ENCODE peak calls at places on chromosomes 16 and 17, in ten cellular contexts. M is spleen, Q is SK-N-SH, H is foreskin fibroblast, O is fibroblast of pulmonary artery, V is cardiac fibroblast, P is lung, R is A549, N is omental fat pad, C is thoracic aorta. D is an unnamed sample.

GRCh38 chr16:30949655-30950515 is 1.0 kb downstream of the ORAI3 start:
- DNase-seq in M (peak), Q (peak), H (peak), O (peak), V (peak), P (peak), R (peak), N (peak), C (no peak), D (peak)

GRCh38 chr17:82334622-82335394 is 1.2 kb upstream of the SECTM1 start:
- DNase-seq in M (peak), Q (no peak), H (no peak), O (peak), V (peak), P (no peak), R (no peak), N (no peak), C (no peak), D (no peak)

GRCh38 chr16:50311891-50312501 is 45.6 kb downstream of the ADCY7 start:
- DNase-seq in M (peak), Q (no peak), H (no peak), O (no peak), V (no peak), P (peak), R (no peak), N (no peak), C (no peak), D (no peak)

GRCh38 chr17:1036171-1036844 is 39.4 kb downstream of the TIMM22 start:
- DNase-seq in M (no peak), Q (no peak), H (no peak), O (no peak), V (no peak), P (no peak), R (no peak), N (no peak), C (no peak), D (no peak)

GRCh38 chr17:73976676-73977521 is 226.6 kb upstream of the RPL38 start:
- DNase-seq in M (no peak), Q (peak), H (no peak), O (peak), V (peak), P (no peak), R (no peak), N (no peak), C (no peak), D (peak)

GRCh38 chr17:80817861-80818260 is 173.8 kb upstream of the CHMP6 start:
- DNase-seq in M (peak), Q (peak), H (peak), O (peak), V (no peak), P (no peak), R (no peak), N (no peak), C (no peak), D (no peak)

GRCh38 chr17:42563543-42563942 is 1.6 kb downstream of the COASY start:
- DNase-seq in M (no peak), Q (no peak), H (no peak), O (no peak), V (no peak), P (no peak), R (no peak), N (no peak), C (no peak), D (no peak)

GRCh38 chr16:50603206-50604064 is 55.2 kb downstream of the NKD1 start:
- DNase-seq in M (no peak), Q (no peak), H (peak), O (peak), V (peak), P (no peak), R (no peak), N (no peak), C (peak), D (no peak)

GRCh38 chr17:7845359-7846062 is 9.4 kb upstream of the TMEM88 start:
- DNase-seq in M (no peak), Q (no peak), H (no peak), O (no peak), V (no peak), P (no peak), R (no peak), N (no peak), C (no peak), D (no peak)

GRCh38 chr16:26905336-26905735 is 161.4 kb upstream of the C16orf82 start:
- DNase-seq in M (no peak), Q (no peak), H (peak), O (no peak), V (no peak), P (no peak), R (no peak), N (no peak), C (no peak), D (no peak)

GRCh38 chr17:8823279-8823678 is 24.1 kb upstream of the MFSD6L start:
- DNase-seq in M (no peak), Q (no peak), H (no peak), O (no peak), V (no peak), P (no peak), R (no peak), N (no peak), C (no peak), D (no peak)

GRCh38 chr17:3475812-3476686 is at the start of gene ASPA:
- DNase-seq in M (no peak), Q (no peak), H (no peak), O (peak), V (peak), P (no peak), R (no peak), N (no peak), C (no peak), D (no peak)

GRCh38 chr17:77541995-77542394 is 401.2 kb downstream of the SEC14L1 start:
- DNase-seq in M (no peak), Q (no peak), H (no peak), O (no peak), V (peak), P (no peak), R (no peak), N (no peak), C (no peak), D (peak)

GRCh38 chr17:74520790-74521480 is 10.3 kb downstream of the CD300LB start:
- DNase-seq in M (no peak), Q (no peak), H (no peak), O (no peak), V (no peak), P (peak), R (no peak), N (no peak), C (no peak), D (no peak)

GRCh38 chr16:81920498-81920897 is 90.8 kb downstream of the SDR42E1 start:
- DNase-seq in M (no peak), Q (no peak), H (no peak), O (no peak), V (no peak), P (no peak), R (no peak), N (no peak), C (no peak), D (no peak)

GRCh38 chr17:161481-161880 is 20.0 kb downstream of the DOC2B start:
- DNase-seq in M (no peak), Q (no peak), H (no peak), O (no peak), V (no peak), P (no peak), R (no peak), N (no peak), C (no peak), D (no peak)

GRCh38 chr17:19379306-19380075 is 1.2 kb downstream of the MAPK7 start:
- DNase-seq in M (no peak), Q (no peak), H (no peak), O (no peak), V (no peak), P (no peak), R (no peak), N (no peak), C (no peak), D (no peak)

GRCh38 chr16:83926726-83927397 is 26.2 kb upstream of the OSGIN1 start:
- DNase-seq in M (peak), Q (peak), H (peak), O (peak), V (peak), P (peak), R (peak), N (peak), C (peak), D (peak)

GRCh38 chr17:32495347-32496253 is 8.8 kb downstream of the CDK5R1 start:
- DNase-seq in M (peak), Q (peak), H (no peak), O (peak), V (peak), P (no peak), R (no peak), N (no peak), C (no peak), D (peak)

GRCh38 chr17:36072431-36073121 is 8.5 kb downstream of the CCL18 start:
- DNase-seq in M (peak), Q (peak), H (no peak), O (peak), V (peak), P (peak), R (peak), N (peak), C (no peak), D (peak)

GRCh38 chr16:29742683-29743275 is 3.0 kb downstream of the C16orf54 start:
- DNase-seq in M (peak), Q (no peak), H (no peak), O (no peak), V (no peak), P (no peak), R (no peak), N (no peak), C (no peak), D (no peak)

GRCh38 chr17:1203111-1203966 is 23.6 kb upstream of the ABR start:
- DNase-seq in M (peak), Q (peak), H (peak), O (peak), V (peak), P (peak), R (peak), N (peak), C (no peak), D (peak)

GRCh38 chr17:28057731-28058246 is 15.3 kb downstream of the NLK start:
- DNase-seq in M (no peak), Q (no peak), H (no peak), O (peak), V (peak), P (no peak), R (no peak), N (no peak), C (no peak), D (no peak)

GRCh38 chr17:2233441-2233947 is 70.1 kb downstream of the SMG6 start:
- DNase-seq in M (no peak), Q (no peak), H (peak), O (peak), V (peak), P (no peak), R (no peak), N (no peak), C (peak), D (no peak)

GRCh38 chr17:11336290-11336995 is 95.4 kb downstream of the SHISA6 start:
- DNase-seq in M (no peak), Q (no peak), H (no peak), O (no peak), V (no peak), P (no peak), R (no peak), N (no peak), C (no peak), D (no peak)

GRCh38 chr17:39027440-39028035 is 60.3 kb upstream of the FBXO47 start:
- DNase-seq in M (no peak), Q (peak), H (no peak), O (no peak), V (no peak), P (no peak), R (no peak), N (no peak), C (no peak), D (no peak)

GRCh38 chr17:78664476-78665384 is 87.5 kb upstream of the DNAH17 start:
- DNase-seq in M (peak), Q (no peak), H (no peak), O (peak), V (peak), P (no peak), R (no peak), N (no peak), C (no peak), D (no peak)

GRCh38 chr17:58337126-58337599 is 8.6 kb upstream of the TSPOAP1 start:
- DNase-seq in M (peak), Q (peak), H (no peak), O (no peak), V (no peak), P (no peak), R (no peak), N (no peak), C (no peak), D (no peak)

GRCh38 chr16:4313563-4314531 is 2.0 kb upstream of the GLIS2 start:
- DNase-seq in M (no peak), Q (peak), H (no peak), O (no peak), V (peak), P (peak), R (peak), N (no peak), C (no peak), D (no peak)

GRCh38 chr16:4315185-4316102 is at the start of gene GLIS2:
- DNase-seq in M (peak), Q (peak), H (peak), O (peak), V (peak), P (peak), R (peak), N (no peak), C (no peak), D (peak)

GRCh38 chr16:4316732-4317461 is 1.0 kb downstream of the GLIS2 start:
- DNase-seq in M (no peak), Q (peak), H (no peak), O (no peak), V (peak), P (peak), R (no peak), N (no peak), C (no peak), D (no peak)

GRCh38 chr16:4316103-4316731 is 350 bp downstream of the GLIS2 start:
- DNase-seq in M (no peak), Q (peak), H (no peak), O (no peak), V (peak), P (no peak), R (no peak), N (no peak), C (no peak), D (no peak)

DNA sequence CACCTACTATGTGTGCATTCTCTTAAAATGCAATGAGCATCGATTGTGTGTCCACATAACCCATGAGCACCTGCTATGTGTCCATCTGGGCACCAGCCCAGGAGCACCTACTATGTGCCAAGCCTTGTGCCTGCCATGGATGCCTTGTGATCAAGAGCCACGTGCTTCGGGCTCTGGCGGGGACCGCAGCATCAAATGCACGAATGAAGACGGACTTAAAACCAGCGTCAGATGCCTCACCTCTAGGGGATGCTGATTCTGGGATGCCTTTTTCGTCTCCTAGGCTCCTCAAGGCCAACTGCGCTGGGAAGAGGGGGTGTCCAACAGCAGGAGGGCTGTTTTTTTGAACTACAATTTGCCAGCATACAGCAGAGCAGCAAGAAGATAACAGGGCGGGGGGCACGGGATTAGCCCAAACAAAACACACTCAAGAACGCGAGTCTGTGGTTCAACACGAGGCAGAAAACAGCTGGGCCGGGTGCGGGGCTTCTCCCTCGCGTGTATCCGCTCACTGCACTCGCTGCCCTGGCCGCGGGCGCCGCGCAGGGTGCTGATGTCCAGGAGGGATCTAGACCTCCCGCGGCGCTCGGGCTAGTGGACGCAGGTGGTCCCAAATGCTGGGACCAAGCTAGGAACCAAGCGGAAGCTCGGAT is 1.2 kb upstream of the GLIS2 start:
- DNase-seq in M (no peak), Q (peak), H (peak), O (peak), V (peak), P (no peak), R (peak), N (no peak), C (no peak), D (no peak)
- TF ChIP-seq CTCF in M (no peak), Q (no peak), H (no peak), O (no peak), V (no peak), P (no peak), R (no peak), N (no peak), C (no peak), D (peak)

GRCh38 chr17:65055708-65056638 is 567 bp downstream of the GNA13 start:
- DNase-seq in M (peak), Q (peak), H (peak), O (no peak), V (no peak), P (peak), R (peak), N (no peak), C (peak), D (peak)

GRCh38 chr17:65058615-65059014 is 2.1 kb upstream of the GNA13 start:
- DNase-seq in M (no peak), Q (no peak), H (no peak), O (no peak), V (no peak), P (no peak), R (no peak), N (no peak), C (no peak), D (no peak)

GRCh38 chr17:65058151-65058550 is 1.6 kb upstream of the GNA13 start:
- DNase-seq in M (no peak), Q (no peak), H (no peak), O (no peak), V (no peak), P (no peak), R (no peak), N (no peak), C (no peak), D (no peak)

GRCh38 chr17:65055280-65055707 is 1.2 kb downstream of the GNA13 start:
- DNase-seq in M (no peak), Q (peak), H (no peak), O (no peak), V (no peak), P (no peak), R (no peak), N (no peak), C (no peak), D (no peak)

DNA sequence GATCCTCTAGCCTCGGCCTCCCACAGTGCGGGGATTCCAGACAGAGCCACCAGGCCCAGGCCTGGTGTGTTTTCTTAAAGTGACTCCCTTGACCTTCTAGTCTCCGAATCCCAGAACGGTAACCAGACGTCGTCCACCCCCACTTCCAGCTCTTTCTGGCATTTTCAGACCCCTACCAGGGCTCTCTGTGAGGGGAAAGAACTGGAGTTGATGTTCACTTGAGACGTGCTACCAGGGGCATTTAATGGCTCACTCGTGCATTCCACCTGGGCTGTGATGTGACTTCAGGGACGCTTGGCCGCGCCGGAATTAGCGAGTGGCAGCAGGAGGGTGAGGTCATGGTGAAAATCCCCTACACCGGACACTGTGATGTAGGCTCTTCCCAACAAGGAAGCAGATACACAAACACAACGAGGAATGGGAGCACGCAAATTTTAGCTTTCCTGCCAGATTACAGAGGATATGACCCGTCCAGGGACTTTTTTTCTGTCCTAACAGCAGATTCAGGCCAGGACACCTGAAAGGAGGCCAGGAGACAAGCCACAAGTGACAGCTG is 1.1 kb upstream of the GNA13 start:
- DNase-seq in M (peak), Q (no peak), H (no peak), O (no peak), V (no peak), P (no peak), R (no peak), N (no peak), C (no peak), D (no peak)
- TF ChIP-seq CTCF in M (no peak), Q (no peak), H (no peak), O (no peak), V (no peak), P (no peak), R (no peak), N (no peak), C (no peak), D (no peak)

GRCh38 chr17:72590382-72590781 is 469.6 kb downstream of the SOX9 start:
- DNase-seq in M (no peak), Q (no peak), H (peak), O (peak), V (peak), P (no peak), R (peak), N (no peak), C (no peak), D (no peak)

GRCh38 chr17:72588961-72589360 is 468.1 kb downstream of the SOX9 start:
- DNase-seq in M (no peak), Q (no peak), H (no peak), O (no peak), V (no peak), P (peak), R (peak), N (no peak), C (no peak), D (peak)

GRCh38 chr17:72588561-72588960 is 467.7 kb downstream of the SOX9 start:
- DNase-seq in M (no peak), Q (no peak), H (no peak), O (no peak), V (no peak), P (no peak), R (no peak), N (no peak), C (no peak), D (no peak)

GRCh38 chr17:72587156-72587555 is 466.3 kb downstream of the SOX9 start:
- DNase-seq in M (no peak), Q (no peak), H (no peak), O (no peak), V (no peak), P (no peak), R (no peak), N (no peak), C (no peak), D (no peak)

DNA sequence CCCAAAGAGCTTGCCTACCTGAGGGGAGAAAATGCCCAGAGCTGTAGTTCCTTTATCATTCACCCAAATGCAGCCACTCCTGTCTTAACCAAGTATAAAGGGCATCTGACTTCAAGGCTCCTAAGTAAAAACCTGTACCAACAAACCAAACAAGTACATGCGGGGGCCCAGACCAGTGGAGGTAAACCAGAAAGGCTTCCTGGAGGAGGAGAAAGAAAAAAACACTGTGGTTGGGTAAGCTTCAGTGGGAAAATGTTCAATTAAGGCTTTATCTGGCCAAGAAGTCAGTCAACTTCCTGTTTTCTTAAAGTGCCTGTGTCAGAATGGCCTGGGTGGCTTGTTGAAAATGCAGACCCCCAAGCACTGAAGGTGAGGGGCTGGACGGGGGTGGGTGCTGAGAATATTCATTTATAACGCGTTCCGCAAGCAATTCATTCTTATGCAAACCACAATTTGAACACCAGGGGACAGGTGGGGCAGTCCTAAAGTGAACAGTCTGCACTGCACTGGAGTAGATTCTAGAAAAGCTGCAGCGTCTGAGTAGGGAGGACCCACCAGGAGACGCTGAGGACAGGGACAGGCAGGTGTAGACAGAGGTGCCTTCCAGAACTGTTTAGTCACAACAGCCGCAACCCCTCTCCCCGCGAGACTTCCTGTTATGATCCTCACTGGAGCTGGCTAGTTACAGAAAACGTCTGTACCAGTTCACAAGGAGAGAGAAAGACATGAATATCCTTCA is 467.1 kb downstream of the SOX9 start:
- DNase-seq in M (no peak), Q (no peak), H (no peak), O (peak), V (peak), P (no peak), R (no peak), N (no peak), C (no peak), D (no peak)
- TF ChIP-seq CTCF in M (no peak), Q (peak), H (no peak), O (peak), V (no peak), P (no peak), R (no peak), N (no peak), C (no peak), D (no peak)

DNA sequence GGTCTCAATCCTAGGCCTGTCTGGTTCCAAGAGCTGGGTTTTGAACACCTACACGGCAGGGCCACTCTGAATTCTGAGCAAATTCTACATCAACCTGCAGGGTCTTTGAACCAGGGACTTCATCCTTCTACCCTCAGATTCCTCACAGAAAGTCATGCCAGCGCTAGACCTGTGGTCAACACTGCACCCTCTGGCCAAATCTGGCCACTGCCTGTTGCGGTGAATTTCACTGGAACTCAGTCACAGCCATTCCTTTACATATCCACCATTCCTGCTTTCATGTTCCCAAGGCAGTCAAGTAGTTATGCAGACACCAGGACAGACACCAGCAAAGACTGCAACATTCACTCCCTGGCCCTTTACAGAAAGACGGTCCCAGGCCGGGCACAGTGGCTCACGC is 144.6 kb downstream of the C16orf95 start:
- DNase-seq in M (no peak), Q (no peak), H (no peak), O (no peak), V (no peak), P (no peak), R (no peak), N (no peak), C (no peak), D (no peak)
- TF ChIP-seq CTCF in M (no peak), Q (no peak), H (peak), O (peak), V (peak), P (no peak), R (no peak), N (no peak), C (no peak), D (peak)